ENCODE peak calls at places on chromosomes 12 and 14, in seven cellular contexts. B is H7; N is activated T-helper 1 cell treated with anti-CD3 and anti-CD28 coated beads, Interleukin-2, amount 50 U/mL, for 16 hours; Y is KBM-7; D is NCI-H82; J is NCI-H460; I is cardiac fibroblast. Q is an unnamed sample.

GRCh38 chr12:64273527-64274403 is 51.7 kb upstream of the KICS2 start:
- DNase-seq in N (no peak), Y (peak), D (peak), J (peak), I (peak), B (peak), Q (peak)

GRCh38 chr12:114192013-114192412 is 213.9 kb downstream of the TBX5 start:
- DNase-seq in B (no peak), Y (no peak), N (no peak), I (no peak), J (no peak), D (no peak), Q (no peak)

GRCh38 chr12:122730215-122731014 is at the start of gene HCAR1:
- DNase-seq in D (no peak), Y (no peak), I (peak), J (no peak), B (peak), N (peak), Q (no peak)

GRCh38 chr12:99024191-99024590 is 379.1 kb downstream of the APAF1 start:
- DNase-seq in D (no peak), J (no peak), N (no peak), Y (no peak), I (no peak), B (no peak), Q (no peak)

GRCh38 chr12:6167327-6168280 is 32.6 kb upstream of the CD9 start:
- DNase-seq in J (peak), B (no peak), I (peak), Y (peak), D (no peak), N (peak), Q (peak)

GRCh38 chr12:122471324-122472226 is 29.2 kb downstream of the ZCCHC8 start:
- DNase-seq in I (peak), N (no peak), D (peak), J (peak), B (peak), Y (peak), Q (peak)

GRCh38 chr14:60350366-60350720 is 101.3 kb downstream of the PPM1A start:
- DNase-seq in Y (no peak), D (peak), N (no peak), J (no peak), I (peak), B (no peak), Q (no peak)

GRCh38 chr14:50677527-50678063 is 9.5 kb upstream of the SAV1 start:
- DNase-seq in N (no peak), Y (peak), J (peak), D (no peak), B (no peak), I (peak), Q (peak)

GRCh38 chr14:36502558-36503508 is 17.2 kb downstream of the NKX2-1 start:
- DNase-seq in B (no peak), D (no peak), N (no peak), I (no peak), J (no peak), Y (no peak), Q (no peak)

GRCh38 chr14:33127531-33127930 is 188.9 kb downstream of the NPAS3 start:
- DNase-seq in I (peak), J (no peak), N (no peak), B (no peak), Y (no peak), D (no peak), Q (peak)

GRCh38 chr14:23183076-23183475 is 384 bp downstream of the SLC7A8 start:
- DNase-seq in Y (no peak), B (no peak), D (no peak), I (no peak), N (no peak), J (no peak), Q (no peak)

GRCh38 chr14:49966304-49966809 is 73.5 kb downstream of the ARF6 start:
- DNase-seq in D (peak), N (no peak), Y (no peak), J (no peak), B (peak), I (no peak), Q (no peak)

GRCh38 chr14:30243805-30244204 is 315.2 kb upstream of the G2E3 start:
- DNase-seq in Y (no peak), J (no peak), D (no peak), N (no peak), B (no peak), I (peak), Q (peak)

GRCh38 chr14:72943876-72944430 is 17.7 kb downstream of the DCAF4 start:
- DNase-seq in B (no peak), Y (no peak), D (no peak), N (no peak), I (no peak), J (no peak), Q (no peak)

GRCh38 chr12:63820427-63820826 is 24.1 kb upstream of the SRGAP1 start:
- DNase-seq in B (no peak), I (no peak), N (no peak), Y (no peak), J (no peak), D (no peak), Q (no peak)

GRCh38 chr14:36070056-36071043 is 106.2 kb downstream of the PTCSC3 start:
- DNase-seq in Y (peak), B (peak), N (no peak), D (peak), I (peak), J (peak), Q (peak)

GRCh38 chr14:60656755-60657608 is 7.7 kb upstream of the SIX1 start:
- DNase-seq in N (no peak), B (peak), Y (peak), I (peak), J (peak), D (peak), Q (peak)

GRCh38 chr14:51616724-51617409 is 34.8 kb upstream of the FRMD6 start:
- DNase-seq in J (peak), Y (no peak), D (no peak), I (peak), B (no peak), N (no peak), Q (peak)

GRCh38 chr12:12899530-12900380 is 8.4 kb downstream of the GPRC5A start:
- DNase-seq in N (peak), J (no peak), D (no peak), B (no peak), Y (no peak), I (peak), Q (peak)

GRCh38 chr12:122947352-122947792 is 18.9 kb downstream of the ABCB9 start:
- DNase-seq in D (no peak), N (no peak), I (peak), B (peak), J (no peak), Y (no peak), Q (peak)

GRCh38 chr14:50342211-50343080 is 30.3 kb downstream of the DMAC2L start:
- DNase-seq in Y (peak), D (peak), N (no peak), B (peak), J (peak), I (peak), Q (peak)

GRCh38 chr14:20988717-20989116 is 1.1 kb upstream of the METTL17 start:
- DNase-seq in B (no peak), J (no peak), Y (peak), I (no peak), N (no peak), D (no peak), Q (no peak)

GRCh38 chr14:64788706-64789105 is 84.5 kb downstream of the PLEKHG3 start:
- DNase-seq in D (no peak), Y (no peak), N (no peak), I (peak), J (no peak), B (no peak), Q (peak)

GRCh38 chr14:73712540-73713141 is 1.5 kb downstream of the PNMA1 start:
- DNase-seq in D (peak), B (peak), I (peak), Y (peak), N (no peak), J (no peak), Q (peak)

GRCh38 chr14:43052897-43053296 is 1446.2 kb downstream of the LRFN5 start:
- DNase-seq in D (no peak), I (no peak), Y (no peak), J (no peak), N (no peak), B (no peak), Q (no peak)

GRCh38 chr12:38984388-38984787 is 79.0 kb upstream of the CPNE8 start:
- DNase-seq in N (no peak), I (no peak), D (no peak), B (no peak), Y (no peak), J (no peak), Q (no peak)

GRCh38 chr14:31727797-31728196 is 166.6 kb downstream of the NUBPL start:
- DNase-seq in J (no peak), B (no peak), N (no peak), Y (no peak), I (no peak), D (no peak), Q (no peak)

GRCh38 chr12:98002887-98003493 is 512.4 kb upstream of the TMPO start:
- DNase-seq in Y (peak), J (peak), B (peak), N (no peak), I (peak), D (peak), Q (peak)

GRCh38 chr12:105748806-105749600 is 389.8 kb downstream of the NUAK1 start:
- DNase-seq in N (no peak), J (no peak), Y (no peak), B (no peak), I (peak), D (no peak), Q (peak)

GRCh38 chr14:31933716-31934115 is 143.4 kb upstream of the ARHGAP5 start:
- DNase-seq in I (peak), D (no peak), B (peak), Y (no peak), N (no peak), J (no peak), Q (peak)

GRCh38 chr12:118256352-118256751 is 116.4 kb downstream of the TAOK3 start:
- DNase-seq in N (no peak), J (no peak), D (no peak), Y (no peak), B (no peak), I (no peak), Q (no peak)

Q was measured in lung microvascular endothelial cell.